ENCODE peak calls at places on chromosomes 4 and X, in seven cellular contexts. N, K, I, F, M, R and C are unnamed samples.

GRCh38 chr4:139622856-139623255 is 42.8 kb upstream of the MGST2 start:
- DNase-seq in N (no peak), K (no peak), I (no peak), F (no peak), M (no peak), R (no peak), C (no peak)

GRCh38 chr4:99485212-99485611 is 25.6 kb upstream of the C4orf17 start:
- DNase-seq in N (no peak), K (no peak), I (no peak), F (no peak), M (no peak), R (no peak), C (no peak)

GRCh38 chr4:26624042-26624441 is 40.2 kb downstream of the TBC1D19 start:
- DNase-seq in N (no peak), K (no peak), I (no peak), F (no peak), M (no peak), R (no peak), C (no peak)

GRCh38 chr4:183960021-183960420 is 54.9 kb downstream of the STOX2 start:
- DNase-seq in N (no peak), K (peak), I (peak), F (peak), M (peak), R (peak), C (no peak)

GRCh38 chr4:112153222-112153791 is 8.1 kb downstream of the FAM241A start:
- DNase-seq in N (no peak), K (no peak), I (no peak), F (no peak), M (no peak), R (no peak), C (no peak)

GRCh38 chrX:38903093-38903492 is 101.8 kb downstream of the MID1IP1 start:
- DNase-seq in N (no peak), K (no peak), I (no peak), F (no peak), M (no peak), R (no peak), C (no peak)

GRCh38 chr4:153418581-153418980 is 47.6 kb upstream of the TMEM131L start:
- DNase-seq in N (no peak), K (no peak), I (no peak), F (no peak), M (no peak), R (no peak), C (no peak)

GRCh38 chr4:133597252-133597651 is 448.2 kb downstream of the PCDH10 start:
- DNase-seq in N (no peak), K (no peak), I (no peak), F (no peak), M (no peak), R (no peak), C (no peak)

GRCh38 chr4:185209031-185209851 is at the start of gene SNX25:
- DNase-seq in N (peak), K (peak), I (peak), F (peak), M (peak), R (peak), C (peak)

GRCh38 chrX:17161991-17162390 is 213.0 kb upstream of the NHS start:
- DNase-seq in N (no peak), K (no peak), I (no peak), F (no peak), M (peak), R (no peak), C (no peak)

GRCh38 chr4:48247142-48247877 is 22.3 kb downstream of the TEC start:
- DNase-seq in N (no peak), K (no peak), I (no peak), F (no peak), M (peak), R (no peak), C (no peak)

GRCh38 chr4:20687894-20688293 is 12.4 kb upstream of the PACRGL start:
- DNase-seq in N (no peak), K (no peak), I (no peak), F (no peak), M (peak), R (no peak), C (no peak)

GRCh38 chr4:183798921-183799307 is 106.2 kb upstream of the STOX2 start:
- DNase-seq in N (no peak), K (no peak), I (no peak), F (no peak), M (no peak), R (no peak), C (no peak)

GRCh38 chrX:372856-373640 is 13.7 kb downstream of the PPP2R3B start:
- DNase-seq in N (no peak), K (no peak), I (no peak), F (no peak), M (no peak), R (no peak), C (no peak)

GRCh38 chr4:84565951-84566350 is 17.0 kb upstream of the CDS1 start:
- DNase-seq in N (no peak), K (no peak), I (no peak), F (no peak), M (no peak), R (no peak), C (no peak)

GRCh38 chr4:74608151-74608949 is 163.4 kb downstream of the AREG start:
- DNase-seq in N (no peak), K (no peak), I (no peak), F (no peak), M (peak), R (no peak), C (no peak)

GRCh38 chr4:127732623-127733199 is 2.5 kb downstream of the SLC25A31 start:
- DNase-seq in N (no peak), K (peak), I (no peak), F (no peak), M (peak), R (no peak), C (peak)

GRCh38 chr4:1206299-1207156 is 34.1 kb upstream of the SPON2 start:
- DNase-seq in N (no peak), K (no peak), I (peak), F (peak), M (no peak), R (no peak), C (no peak)

GRCh38 chr4:6290769-6291547 is 21.3 kb downstream of the WFS1 start:
- DNase-seq in N (no peak), K (no peak), I (no peak), F (no peak), M (no peak), R (no peak), C (no peak)

GRCh38 chr4:84691170-84691691 is 108.3 kb downstream of the CDS1 start:
- DNase-seq in N (no peak), K (peak), I (no peak), F (no peak), M (peak), R (no peak), C (no peak)

GRCh38 chrX:150623583-150623982 is 55.2 kb downstream of the MTM1 start:
- DNase-seq in N (no peak), K (no peak), I (no peak), F (no peak), M (no peak), R (no peak), C (no peak)

GRCh38 chrX:110097920-110098319 is 95.0 kb downstream of the TMEM164 start:
- DNase-seq in N (no peak), K (no peak), I (no peak), F (no peak), M (no peak), R (no peak), C (no peak)

GRCh38 chr4:105474110-105474518 is 252 bp upstream of the PPA2 start:
- DNase-seq in N (no peak), K (peak), I (peak), F (no peak), M (no peak), R (peak), C (no peak)

GRCh38 chr4:127643791-127644190 is 11.0 kb downstream of the INTU start:
- DNase-seq in N (no peak), K (no peak), I (no peak), F (no peak), M (no peak), R (no peak), C (no peak)

GRCh38 chr4:152850377-152850776 is 70.6 kb downstream of the ARFIP1 start:
- DNase-seq in N (peak), K (peak), I (peak), F (no peak), M (peak), R (peak), C (no peak)

GRCh38 chr4:165191814-165192499 is 15.4 kb upstream of the KLHL2 start:
- DNase-seq in N (no peak), K (no peak), I (no peak), F (no peak), M (no peak), R (no peak), C (no peak)

GRCh38 chrX:21993265-21993664 is 38.9 kb upstream of the PHEX start:
- DNase-seq in N (no peak), K (no peak), I (peak), F (no peak), M (no peak), R (no peak), C (no peak)

GRCh38 chrX:39905475-39905889 is 192.3 kb downstream of the BCOR start:
- DNase-seq in N (no peak), K (peak), I (no peak), F (no peak), M (peak), R (no peak), C (no peak)

GRCh38 chrX:6981718-6982406 is 165.7 kb upstream of the STS start:
- DNase-seq in N (no peak), K (no peak), I (no peak), F (no peak), M (no peak), R (no peak), C (no peak)

GRCh38 chr4:80103615-80104014 is 30.6 kb upstream of the ANTXR2 start:
- DNase-seq in N (no peak), K (no peak), I (no peak), F (no peak), M (no peak), R (no peak), C (no peak)

GRCh38 chr4:182862921-182863320 is 54.3 kb downstream of the DCTD start:
- DNase-seq in N (no peak), K (no peak), I (no peak), F (no peak), M (no peak), R (no peak), C (no peak)

GRCh38 chr4:123832173-123833026 is 435.8 kb downstream of the SPRY1 start:
- DNase-seq in N (no peak), K (no peak), I (peak), F (no peak), M (peak), R (no peak), C (no peak)

GRCh38 chr4:37243722-37244582 is 591 bp upstream of the NWD2 start:
- DNase-seq in N (no peak), K (peak), I (no peak), F (no peak), M (no peak), R (no peak), C (peak)

GRCh38 chrX:5681159-5681558 is 547.5 kb downstream of the NLGN4X start:
- DNase-seq in N (no peak), K (no peak), I (no peak), F (no peak), M (peak), R (no peak), C (no peak)
- TF ChIP-seq CTCF in N (no peak), K (no peak), I (no peak), F (peak), M (no peak), R (no peak), C (peak)

DNA sequence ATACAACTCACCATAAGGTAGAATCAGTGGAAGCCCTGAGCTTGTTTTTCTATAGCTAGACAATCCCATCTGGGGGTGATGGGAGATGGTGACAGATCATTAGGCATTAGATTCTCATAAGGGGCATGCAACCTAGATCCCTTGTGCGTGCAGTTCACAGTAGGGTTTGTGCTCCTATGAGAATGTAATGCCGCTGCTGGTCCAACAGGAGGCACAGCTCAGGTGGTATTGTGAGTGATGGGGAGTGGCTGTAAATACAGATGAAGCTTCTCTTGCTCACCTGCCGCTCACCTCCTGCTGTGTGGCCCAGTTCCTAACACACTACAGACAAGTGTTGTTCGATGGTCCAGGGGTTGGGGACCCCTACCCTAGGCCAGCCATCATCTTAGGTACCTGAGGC is 5.9 kb upstream of the GATB start:
- DNase-seq in N (no peak), K (no peak), I (no peak), F (peak), M (peak), R (no peak), C (no peak)
- TF ChIP-seq CTCF in N (no peak), K (no peak), I (no peak), F (peak), M (peak), R (no peak), C (peak)

GRCh38 chr4:137531121-137531520 is 1.2 kb downstream of the PCDH18 start:
- DNase-seq in N (no peak), K (no peak), I (no peak), F (no peak), M (peak), R (no peak), C (no peak)
- TF ChIP-seq CTCF in N (no peak), K (no peak), I (no peak), F (no peak), M (peak), R (no peak), C (no peak)

GRCh38 chr4:126582737-126583136 is 1050.0 kb upstream of the INTU start:
- DNase-seq in N (no peak), K (no peak), I (no peak), F (peak), M (peak), R (no peak), C (no peak)
- TF ChIP-seq CTCF in N (no peak), K (no peak), I (no peak), F (peak), M (peak), R (no peak), C (peak)

GRCh38 chr4:120723105-120723504 is 199.4 kb downstream of the PRDM5 start:
- DNase-seq in N (no peak), K (no peak), I (no peak), F (no peak), M (no peak), R (no peak), C (no peak)

GRCh38 chr4:120722655-120723054 is 199.9 kb downstream of the PRDM5 start:
- DNase-seq in N (no peak), K (no peak), I (no peak), F (no peak), M (no peak), R (no peak), C (no peak)

GRCh38 chr4:120720354-120720753 is 202.2 kb downstream of the PRDM5 start:
- DNase-seq in N (no peak), K (no peak), I (no peak), F (no peak), M (no peak), R (no peak), C (no peak)

GRCh38 chr4:120716346-120716745 is 206.2 kb downstream of the PRDM5 start:
- DNase-seq in N (no peak), K (no peak), I (no peak), F (no peak), M (no peak), R (no peak), C (no peak)

GRCh38 chr4:120718979-120719566 is 203.5 kb downstream of the PRDM5 start:
- DNase-seq in N (no peak), K (peak), I (no peak), F (peak), M (peak), R (no peak), C (no peak)
- TF ChIP-seq CTCF in N (peak), K (peak), I (peak), F (peak), M (peak), R (no peak), C (peak)

GRCh38 chrX:96684339-96685204 is at the start of gene DIAPH2:
- DNase-seq in N (peak), K (peak), I (peak), F (peak), M (peak), R (peak), C (peak)
- TF ChIP-seq CTCF in N (no peak), K (no peak), I (peak), F (peak), M (peak), R (no peak), C (no peak)